ENCODE peak calls at places on chromosomes 4 and X, in seven cellular contexts. M, S, D, Q, A, N and U are unnamed samples.

GRCh38 chr4:26579169-26579568 is 4.7 kb upstream of the TBC1D19 start:
- DNase-seq in M (no peak), S (no peak), D (no peak), Q (no peak), A (no peak), N (no peak), U (no peak)

GRCh38 chr4:25184056-25184455 is 23.8 kb upstream of the SEPSECS start:
- DNase-seq in M (no peak), S (no peak), D (no peak), Q (no peak), A (no peak), N (no peak), U (no peak)

GRCh38 chr4:87427518-87427868 is 5.1 kb downstream of the NUDT9 start:
- DNase-seq in M (no peak), S (no peak), D (no peak), Q (no peak), A (no peak), N (no peak), U (no peak)

GRCh38 chr4:120812216-120812615 is 110.3 kb downstream of the PRDM5 start:
- DNase-seq in M (no peak), S (no peak), D (no peak), Q (no peak), A (no peak), N (no peak), U (no peak)

GRCh38 chr4:26235500-26235899 is 85.3 kb upstream of the RBPJ start:
- DNase-seq in M (no peak), S (no peak), D (peak; percentile 51), Q (peak; percentile 83), A (peak; percentile 13), N (no peak), U (peak; percentile 56)

GRCh38 chr4:26484032-26484515 is 6.2 kb downstream of the CCKAR start:
- DNase-seq in M (no peak), S (no peak), D (no peak), Q (no peak), A (no peak), N (no peak), U (no peak)

GRCh38 chr4:35943606-35944005 is 300.7 kb downstream of the ARAP2 start:
- DNase-seq in M (no peak), S (no peak), D (no peak), Q (peak; percentile 27), A (no peak), N (no peak), U (no peak)

GRCh38 chr4:4942658-4943057 is 76.6 kb downstream of the CYTL1 start:
- DNase-seq in M (no peak), S (no peak), D (no peak), Q (no peak), A (no peak), N (no peak), U (no peak)

GRCh38 chrX:154603438-154604430 is 15.3 kb downstream of the CTAG1B start:
- DNase-seq in M (peak; percentile 3), S (no peak), D (no peak), Q (peak; percentile 88), A (no peak), N (no peak), U (no peak)

GRCh38 chrX:109485470-109486340 is 3.8 kb upstream of the GUCY2F start:
- DNase-seq in M (peak; percentile 65), S (peak; percentile 72), D (peak; percentile 78), Q (no peak), A (peak; percentile 50), N (peak; percentile 58), U (no peak)

GRCh38 chr4:163493643-163494359 is 689 bp upstream of the TMA16 start:
- DNase-seq in M (no peak), S (no peak), D (peak; percentile 15), Q (no peak), A (peak; percentile 13), N (no peak), U (no peak)

GRCh38 chr4:56460085-56460484 is 7.3 kb upstream of the SRP72 start:
- DNase-seq in M (no peak), S (no peak), D (no peak), Q (no peak), A (no peak), N (no peak), U (no peak)

GRCh38 chrX:123422875-123423274 is 238.8 kb downstream of the GRIA3 start:
- DNase-seq in M (peak; percentile 19), S (no peak), D (peak; percentile 5), Q (no peak), A (peak; percentile 4), N (no peak), U (no peak)

GRCh38 chrX:39692796-39693195 is 405.0 kb downstream of the BCOR start:
- DNase-seq in M (no peak), S (no peak), D (no peak), Q (no peak), A (no peak), N (no peak), U (no peak)

GRCh38 chrX:39690541-39691415 is 407.0 kb downstream of the BCOR start:
- DNase-seq in M (no peak), S (no peak), D (no peak), Q (no peak), A (no peak), N (no peak), U (no peak)

GRCh38 chrX:39689374-39690104 is 408.2 kb downstream of the BCOR start:
- DNase-seq in M (no peak), S (no peak), D (no peak), Q (no peak), A (no peak), N (no peak), U (no peak)

GRCh38 chrX:39691724-39692123 is 406.0 kb downstream of the BCOR start:
- DNase-seq in M (no peak), S (no peak), D (no peak), Q (no peak), A (no peak), N (no peak), U (no peak)

GRCh38 chrX:39693298-39693697 is 404.5 kb downstream of the BCOR start:
- DNase-seq in M (no peak), S (no peak), D (no peak), Q (no peak), A (no peak), N (no peak), U (no peak)
- H3K27ac ChIP-seq in M (no peak overlapping the region), S (no peak overlapping the region), D (no peak overlapping the region), Q (no peak overlapping the region), A (no peak overlapping the region), N (no peak overlapping the region), U (no peak overlapping the region)

GRCh38 chrX:39969826-39970569 is 127.8 kb downstream of the BCOR start:
- DNase-seq in M (no peak), S (no peak), D (no peak), Q (no peak), A (peak; percentile 18), N (no peak), U (no peak)
- H3K27ac ChIP-seq in M (no peak overlapping the region), S (no peak overlapping the region), D (no peak overlapping the region), Q (no peak overlapping the region), A (peak overlapping the region; percentile 26), N (no peak overlapping the region), U (peak overlapping the region; percentile 25)

GRCh38 chrX:119008122-119008744 is 33.8 kb downstream of the LONRF3 start:
- DNase-seq in M (peak; percentile 20), S (no peak), D (no peak), Q (peak; percentile 69), A (peak; percentile 7), N (no peak), U (no peak)

GRCh38 chrX:119009071-119009470 is 34.7 kb downstream of the LONRF3 start:
- DNase-seq in M (no peak), S (no peak), D (no peak), Q (peak; percentile 73), A (no peak), N (no peak), U (no peak)

GRCh38 chrX:119007189-119007770 is 32.9 kb downstream of the LONRF3 start:
- DNase-seq in M (no peak), S (no peak), D (no peak), Q (no peak), A (no peak), N (no peak), U (no peak)

GRCh38 chrX:119004920-119005524 is 30.6 kb downstream of the LONRF3 start:
- DNase-seq in M (peak; percentile 33), S (no peak), D (peak; percentile 28), Q (peak; percentile 76), A (peak; percentile 13), N (peak; percentile 67), U (no peak)

DNA sequence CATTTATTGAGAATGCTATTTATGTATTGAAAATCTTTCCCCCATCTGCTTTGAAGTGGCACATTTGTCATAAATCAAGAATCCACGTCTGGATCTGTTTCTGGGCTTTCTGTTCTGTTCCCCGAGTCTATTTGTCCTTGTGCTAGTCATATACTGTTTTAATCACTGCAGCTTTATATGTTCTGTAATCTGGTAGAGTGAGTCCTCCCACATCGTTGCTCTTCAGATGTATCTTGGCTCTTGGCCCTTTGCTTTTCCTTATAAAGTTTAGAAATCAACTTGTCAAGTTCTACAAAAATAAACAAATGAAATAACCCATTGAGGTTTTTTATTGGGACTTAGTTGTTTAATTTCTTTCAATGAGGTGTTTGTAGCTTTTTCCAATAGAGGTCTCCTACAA is 29.0 kb downstream of the LONRF3 start:
- DNase-seq in M (no peak), S (no peak), D (no peak), Q (no peak), A (no peak), N (no peak), U (no peak)
- H3K27ac ChIP-seq in M (no peak overlapping the region), S (no peak overlapping the region), D (no peak overlapping the region), Q (no peak overlapping the region), A (no peak overlapping the region), N (no peak overlapping the region), U (no peak overlapping the region)

GRCh38 chrX:138057883-138058282 is 492.0 kb downstream of the ZIC3 start:
- DNase-seq in M (no peak), S (no peak), D (no peak), Q (no peak), A (no peak), N (no peak), U (no peak)

DNA sequence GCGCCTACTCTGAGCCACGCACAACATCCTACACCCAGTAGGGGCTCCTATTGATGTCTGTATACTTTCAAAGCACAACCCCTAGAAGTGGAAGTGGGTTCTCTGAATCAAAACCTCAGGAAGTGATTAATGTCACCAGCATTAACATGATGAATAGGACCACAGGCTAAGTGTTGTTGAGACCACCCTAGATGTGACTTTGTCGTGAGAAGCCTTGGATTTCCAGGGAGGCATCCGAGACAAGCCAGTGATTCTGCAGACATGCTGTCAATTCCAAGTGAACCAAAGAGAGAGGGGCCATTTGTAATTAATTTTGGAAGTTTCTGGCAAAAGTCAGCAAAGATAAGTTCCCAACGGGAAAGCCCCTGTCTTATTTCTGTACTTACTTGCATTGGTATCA is 493.0 kb downstream of the ZIC3 start:
- DNase-seq in M (no peak), S (no peak), D (no peak), Q (no peak), A (no peak), N (no peak), U (no peak)
- H3K27ac ChIP-seq in M (no peak overlapping the region), S (no peak overlapping the region), D (no peak overlapping the region), Q (no peak overlapping the region), A (no peak overlapping the region), N (no peak overlapping the region), U (no peak overlapping the region)